ENCODE peak calls at places on chromosomes 1 and 21, in six cellular contexts. K, Y, D, L, B and H are unnamed samples. For H3K79me1, the result is how much of the 10 kb centered on the place peaks cover.

GRCh38 chr1:6003568-6004411 is 11.6 kb upstream of the NPHP4 start:
- DNase-seq in L (no peak), K (no peak), B (no peak), Y (no peak), D (no peak), H (peak)

GRCh38 chr1:101291562-101292035 is 54.8 kb downstream of the S1PR1 start:
- DNase-seq in B (no peak), K (no peak), L (peak), Y (no peak), D (peak), H (no peak)

GRCh38 chr1:6134741-6135510 is 45.2 kb downstream of the CHD5 start:
- DNase-seq in D (no peak), L (no peak), B (no peak), K (no peak), Y (no peak), H (no peak)

GRCh38 chr21:39022901-39023693 is 160.2 kb downstream of the PSMG1 start:
- DNase-seq in D (peak), B (no peak), K (peak), Y (no peak), L (peak), H (no peak)

GRCh38 chr1:160107512-160107911 is 8.0 kb upstream of the ATP1A2 start:
- DNase-seq in D (no peak), L (no peak), Y (no peak), K (no peak), B (no peak), H (no peak)

GRCh38 chr21:37793660-37794059 is 122.6 kb downstream of the KCNJ6 start:
- DNase-seq in K (no peak), D (peak), Y (no peak), B (no peak), L (peak), H (no peak)

GRCh38 chr1:29958271-29958670 is 721.9 kb downstream of the PTPRU start:
- DNase-seq in B (no peak), L (no peak), D (no peak), Y (peak), K (no peak), H (no peak)

GRCh38 chr1:183925947-183926346 is 111.6 kb downstream of the COLGALT2 start:
- DNase-seq in Y (no peak), K (peak), D (no peak), B (no peak), L (no peak), H (no peak)

GRCh38 chr1:10415211-10415930 is 14.9 kb upstream of the CENPS start:
- DNase-seq in Y (no peak), K (peak), L (peak), D (peak), B (no peak), H (no peak)

GRCh38 chr1:228754646-228755268 is 19.5 kb downstream of the RHOU start:
- DNase-seq in D (no peak), K (no peak), L (no peak), Y (no peak), B (no peak), H (no peak)

GRCh38 chr1:150807257-150807637 is 813 bp downstream of the CTSK start:
- DNase-seq in B (no peak), K (no peak), L (no peak), Y (no peak), D (no peak), H (no peak)

GRCh38 chr1:53074313-53075154 is 12.5 kb downstream of the PODN start:
- DNase-seq in K (no peak), B (no peak), D (no peak), Y (peak), L (no peak), H (no peak)

GRCh38 chr1:44259090-44259489 is 45.8 kb downstream of the DMAP1 start:
- DNase-seq in K (no peak), L (no peak), Y (no peak), D (no peak), B (no peak), H (no peak)

GRCh38 chr1:117661027-117661426 is 55.2 kb downstream of the TENT5C start:
- DNase-seq in B (no peak), L (no peak), Y (no peak), D (no peak), K (no peak), H (no peak)

GRCh38 chr21:40019076-40019475 is 151.8 kb downstream of the PCP4 start:
- DNase-seq in K (no peak), B (no peak), L (no peak), D (no peak), Y (no peak), H (no peak)

GRCh38 chr1:228081578-228082259 is 789 bp upstream of the ARF1 start:
- DNase-seq in K (peak), L (no peak), D (peak), B (peak), Y (peak), H (peak)

GRCh38 chr1:70334436-70334835 is 20.1 kb downstream of the ANKRD13C start:
- DNase-seq in L (no peak), Y (no peak), D (no peak), B (no peak), K (no peak), H (no peak)

GRCh38 chr1:22176258-22176657 is 33.4 kb upstream of the WNT4 start:
- DNase-seq in K (no peak), Y (no peak), D (no peak), L (no peak), B (no peak), H (no peak)

GRCh38 chr1:227192163-227192562 is 126.1 kb downstream of the CDC42BPA start:
- DNase-seq in Y (peak), D (peak), L (peak), B (no peak), K (peak), H (no peak)

GRCh38 chr1:23720256-23720995 is 22.8 kb upstream of the ELOA start:
- DNase-seq in Y (no peak), K (peak), D (peak), B (no peak), L (peak), H (no peak)

GRCh38 chr1:12167493-12168429 is 970 bp downstream of the TNFRSF1B start:
- DNase-seq in Y (no peak), D (peak), K (no peak), B (no peak), L (no peak), H (no peak)

GRCh38 chr1:32273389-32274208 is 18.3 kb upstream of the HDAC1 start:
- DNase-seq in Y (peak), K (no peak), L (peak), D (peak), B (peak), H (no peak)

GRCh38 chr1:96236156-96236739 is 485.3 kb upstream of the PTBP2 start:
- DNase-seq in K (peak), Y (no peak), L (peak), D (peak), B (no peak), H (peak)

GRCh38 chr1:3922201-3922725 is 22.2 kb upstream of the C1orf174 start:
- DNase-seq in L (no peak), K (no peak), D (no peak), B (no peak), Y (no peak), H (no peak)

GRCh38 chr1:30385246-30385940 is 338.0 kb downstream of the MATN1 start:
- DNase-seq in D (no peak), K (no peak), L (no peak), Y (no peak), B (no peak), H (no peak)

GRCh38 chr1:91929246-91929645 is 20.0 kb upstream of the BRDT start:
- DNase-seq in K (no peak), L (no peak), D (peak), B (no peak), Y (peak), H (no peak)

DNA sequence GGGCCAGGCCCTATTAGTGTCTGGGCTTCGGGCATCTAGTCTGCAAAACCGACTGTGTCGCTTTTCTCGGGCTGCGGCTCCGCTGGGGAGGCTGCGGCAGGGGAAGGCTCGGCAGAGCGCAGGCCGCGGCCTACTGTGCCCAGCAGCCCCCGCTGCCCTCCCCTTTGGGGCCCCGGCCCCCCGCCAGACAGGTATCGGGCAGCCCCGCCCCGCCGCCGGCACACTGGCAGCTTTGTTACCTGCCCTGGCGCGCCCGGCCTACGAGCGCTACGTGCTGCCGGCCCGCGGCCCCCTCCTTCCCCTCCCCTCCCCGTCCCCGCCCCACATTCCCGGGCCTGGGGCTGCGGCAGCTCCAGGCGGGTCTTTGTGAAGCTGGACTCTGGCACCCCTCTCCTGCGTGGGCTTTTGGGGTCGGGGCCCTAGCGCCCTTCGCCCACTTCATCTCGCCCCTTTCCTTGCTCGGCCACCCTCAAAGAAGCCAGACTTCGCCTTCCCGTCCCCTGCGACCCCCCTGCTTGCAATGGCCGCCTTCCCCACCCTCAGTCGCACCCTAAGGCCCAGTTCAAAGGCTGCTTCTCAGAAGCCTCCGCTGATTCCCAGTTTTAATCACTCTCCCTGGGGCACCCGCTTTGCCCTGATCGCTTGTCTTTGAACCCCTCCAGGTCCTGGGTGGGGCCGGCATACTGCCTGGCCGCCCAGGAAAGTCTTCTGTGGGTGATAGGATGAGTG is 48.9 kb upstream of the SLC2A1 start:
- DNase-seq in D (no peak), Y (peak), K (no peak), B (peak), L (no peak), H (peak)
- H4K8ac ChIP-seq in D (peak), Y (no peak), K (peak), B (peak), L (no peak), H (peak)

DNA sequence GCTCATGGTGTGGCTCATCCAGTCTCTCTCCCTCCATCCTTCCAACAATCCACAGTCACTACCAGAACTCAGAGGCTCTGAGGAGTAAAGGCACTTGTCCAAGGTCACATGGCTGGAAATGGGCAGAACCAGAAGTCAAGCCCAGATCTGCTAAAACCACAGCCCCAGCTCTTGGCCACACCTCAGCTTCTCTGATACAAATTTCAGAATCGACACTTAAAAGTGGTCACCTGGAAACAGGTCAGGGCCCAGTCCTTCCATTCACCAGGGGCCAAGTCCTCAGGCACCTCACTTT is 89.9 kb downstream of the MRPL37 start:
- DNase-seq in K (no peak), L (no peak), D (no peak), B (no peak), Y (no peak), H (no peak)
- H3K79me1 ChIP-seq in K (under half), L (half or more), D (under half), B (under half), Y (under half), H (under half)

DNA sequence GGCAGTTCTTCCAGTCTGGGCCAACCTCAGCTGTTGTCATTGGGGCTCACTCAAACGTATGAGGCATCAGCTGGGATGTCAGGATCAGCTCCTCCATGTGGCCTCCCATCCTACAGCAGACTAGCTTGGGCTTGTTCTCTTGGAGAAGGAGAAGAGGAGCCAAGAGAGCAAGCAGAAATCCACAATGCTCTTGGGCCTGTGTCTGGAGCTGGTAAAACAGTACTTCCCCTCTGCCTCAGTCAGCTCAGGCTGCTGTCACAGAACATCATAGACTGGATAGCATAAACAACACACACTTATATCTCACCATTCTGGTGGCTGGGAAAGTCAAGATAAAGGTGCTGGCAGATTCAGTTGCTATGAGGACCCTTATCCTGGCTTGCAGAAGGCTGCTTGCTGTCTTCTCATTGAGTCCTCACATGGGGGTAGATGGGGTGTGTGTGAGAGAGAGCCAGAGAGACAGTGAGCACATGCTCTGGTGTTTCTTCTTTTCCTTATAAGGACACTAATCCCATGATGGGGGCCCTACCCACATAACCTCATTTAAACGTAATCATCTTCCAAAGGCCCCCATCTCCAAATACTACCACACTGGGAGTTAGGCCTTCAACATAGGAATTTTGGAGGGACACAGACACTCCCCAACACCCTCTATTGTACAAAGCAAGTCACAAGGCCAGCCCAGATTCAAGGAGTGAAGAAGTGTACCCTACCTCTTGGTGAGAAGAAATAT is 16.3 kb upstream of the DNAJC6 start:
- DNase-seq in Y (no peak), K (no peak), D (no peak), B (no peak), L (no peak), H (no peak)
- H3K14ac ChIP-seq in Y (no peak), K (no peak), D (no peak), B (no peak), L (no peak), H (no peak)

GRCh38 chr1:221150996-221151395 is 271.8 kb downstream of the HLX start:
- DNase-seq in B (no peak), Y (no peak), K (no peak), L (no peak), D (no peak), H (no peak)

GRCh38 chr1:221149676-221150075 is 270.4 kb downstream of the HLX start:
- DNase-seq in K (no peak), Y (no peak), L (no peak), D (no peak), B (no peak), H (no peak)

GRCh38 chr1:221148580-221148979 is 269.3 kb downstream of the HLX start:
- DNase-seq in Y (no peak), B (no peak), L (no peak), D (no peak), K (no peak), H (no peak)

GRCh38 chr1:221154932-221155331 is 275.7 kb downstream of the HLX start:
- DNase-seq in D (no peak), L (no peak), Y (no peak), B (no peak), K (no peak), H (no peak)

GRCh38 chr1:221149111-221149510 is 269.9 kb downstream of the HLX start:
- DNase-seq in B (no peak), Y (no peak), K (peak), D (peak), L (peak), H (no peak)
- H4K8ac ChIP-seq in B (no peak), Y (no peak), K (no peak), D (no peak), L (no peak), H (no peak)

GRCh38 chr1:54263601-54264226 is 63.7 kb downstream of the MRPL37 start:
- DNase-seq in D (no peak), K (no peak), Y (no peak), L (no peak), B (no peak), H (no peak)
- H3K79me1 ChIP-seq in D (under half), K (under half), Y (under half), L (half or more), B (under half), H (under half)

DNA sequence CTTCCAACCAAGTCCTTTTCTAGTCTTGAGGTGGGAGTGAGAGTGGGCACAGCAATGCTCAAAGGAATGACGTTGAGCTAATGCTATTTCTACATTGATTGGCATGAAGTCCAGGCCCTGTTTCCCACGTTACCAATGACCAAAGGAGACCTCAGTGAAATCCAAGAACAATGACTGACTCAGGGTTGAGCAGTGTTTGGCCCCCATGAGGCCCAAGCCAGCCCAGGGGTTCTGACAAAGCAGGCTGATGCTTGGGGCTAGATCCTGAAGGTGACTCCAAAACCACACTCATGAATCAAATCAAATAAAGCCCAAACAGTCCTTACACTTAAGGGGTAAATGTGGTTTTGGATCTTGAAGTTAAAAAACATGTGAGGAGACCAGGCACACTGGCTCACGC is 278.5 kb upstream of the GJB5 start:
- DNase-seq in K (no peak), L (no peak), B (no peak), Y (no peak), D (no peak), H (no peak)
- H3K14ac ChIP-seq in K (no peak), L (no peak), B (no peak), Y (no peak), D (no peak), H (no peak)

GRCh38 chr1:28505406-28506187 is at the start of gene RCC1:
- DNase-seq in D (peak), B (peak), Y (peak), K (peak), L (peak), H (peak)
- H4K8ac ChIP-seq in D (peak), B (peak), Y (no peak), K (peak), L (peak), H (no peak)